ENCODE peak calls at places on chromosome 10, in ten cellular contexts. J, E, I, Z, Y, D, Q, F, M and G are unnamed samples.

GRCh38 chr10:93226619-93227018 is 152.9 kb downstream of the CYP26A1 start:
- DNase-seq in J (no peak), E (no peak), I (no peak), Z (no peak), Y (no peak), D (no peak), Q (no peak), F (no peak), M (no peak), G (no peak)

GRCh38 chr10:78707745-78708144 is 361.0 kb upstream of the ZMIZ1 start:
- DNase-seq in J (no peak), E (no peak), I (no peak), Z (no peak), Y (no peak), D (no peak), Q (no peak), F (no peak), M (no peak), G (no peak)

GRCh38 chr10:6766061-6766460 is 186.0 kb upstream of the PRKCQ start:
- DNase-seq in J (no peak), E (no peak), I (peak; percentile 91), Z (no peak), Y (no peak), D (no peak), Q (no peak), F (no peak), M (no peak), G (peak; percentile 98)

GRCh38 chr10:22495396-22495795 is 150.1 kb downstream of the SPAG6 start:
- DNase-seq in J (no peak), E (no peak), I (no peak), Z (no peak), Y (no peak), D (no peak), Q (no peak), F (no peak), M (no peak), G (no peak)

GRCh38 chr10:75396861-75397570 is 4.5 kb downstream of the ZNF503 start:
- DNase-seq in J (peak; percentile 67), E (peak; percentile 60), I (no peak), Z (no peak), Y (no peak), D (no peak), Q (peak; percentile 57), F (peak; percentile 62), M (peak; percentile 78), G (no peak)

GRCh38 chr10:100881552-100882250 is 31.1 kb upstream of the SLF2 start:
- DNase-seq in J (no peak), E (no peak), I (no peak), Z (no peak), Y (no peak), D (no peak), Q (no peak), F (no peak), M (peak; percentile 20), G (no peak)

GRCh38 chr10:79346012-79346340 is 1.3 kb upstream of the PPIF start:
- DNase-seq in J (no peak), E (no peak), I (no peak), Z (no peak), Y (no peak), D (no peak), Q (no peak), F (no peak), M (no peak), G (no peak)

GRCh38 chr10:21304608-21305007 is 220.9 kb downstream of the SKIDA1 start:
- DNase-seq in J (no peak), E (no peak), I (no peak), Z (no peak), Y (no peak), D (no peak), Q (no peak), F (no peak), M (no peak), G (no peak)

GRCh38 chr10:110701618-110701971 is 57.5 kb downstream of the RBM20 start:
- DNase-seq in J (no peak), E (no peak), I (no peak), Z (no peak), Y (no peak), D (no peak), Q (no peak), F (no peak), M (no peak), G (no peak)

GRCh38 chr10:62268399-62269076 is at the start of gene RTKN2:
- DNase-seq in J (peak; percentile 59), E (peak; percentile 80), I (peak; percentile 34), Z (peak; percentile 58), Y (peak; percentile 74), D (no peak), Q (peak; percentile 86), F (peak; percentile 79), M (peak; percentile 93), G (peak; percentile 89)

GRCh38 chr10:74332398-74332797 is 181.4 kb downstream of the ADK start:
- DNase-seq in J (no peak), E (no peak), I (peak; percentile 90), Z (no peak), Y (no peak), D (no peak), Q (no peak), F (no peak), M (no peak), G (peak; percentile 16)

GRCh38 chr10:3790272-3790671 is 5.3 kb upstream of the KLF6 start:
- DNase-seq in J (no peak), E (no peak), I (no peak), Z (no peak), Y (no peak), D (no peak), Q (no peak), F (no peak), M (no peak), G (no peak)

GRCh38 chr10:114017266-114017665 is 26.4 kb upstream of the ADRB1 start:
- DNase-seq in J (no peak), E (no peak), I (no peak), Z (no peak), Y (no peak), D (no peak), Q (no peak), F (no peak), M (no peak), G (no peak)

GRCh38 chr10:128472196-128472595 is 346.0 kb upstream of the MKI67 start:
- DNase-seq in J (no peak), E (no peak), I (no peak), Z (no peak), Y (no peak), D (no peak), Q (no peak), F (no peak), M (peak; percentile 49), G (no peak)

GRCh38 chr10:68560201-68560915 is at the start of gene TET1:
- DNase-seq in J (no peak), E (peak; percentile 85), I (peak; percentile 64), Z (peak; percentile 10), Y (peak; percentile 30), D (no peak), Q (peak; percentile 47), F (peak; percentile 70), M (peak; percentile 65), G (peak; percentile 82)

GRCh38 chr10:17109475-17110207 is 20.0 kb downstream of the CUBN start:
- DNase-seq in J (peak; percentile 30), E (no peak), I (peak; percentile 93), Z (no peak), Y (no peak), D (no peak), Q (no peak), F (no peak), M (no peak), G (peak; percentile 41)

GRCh38 chr10:71372882-71373495 is 23.7 kb upstream of the CDH23 start:
- DNase-seq in J (no peak), E (no peak), I (no peak), Z (no peak), Y (no peak), D (no peak), Q (no peak), F (no peak), M (no peak), G (no peak)